ENCODE peak calls at places on chromosomes 6 and 20, in seven cellular contexts. Q is neural crest cell, Y is PC-3, X is LNCaP clone FGC, G is pancreas, L is progenitor cell of endocrine pancreas, F is lower leg skin. U is an unnamed sample.

GRCh38 chr6:12516070-12516469 is 200.5 kb upstream of the PHACTR1 start:
- DNase-seq in L (no peak), Y (no peak), X (no peak), F (no peak), G (no peak), Q (no peak), U (peak; percentile 39)

GRCh38 chr20:24543168-24543567 is 73.7 kb downstream of the SYNDIG1 start:
- DNase-seq in L (no peak), Y (no peak), X (no peak), Q (no peak), F (no peak), G (no peak), U (no peak)

GRCh38 chr6:158849899-158850806 is 31.0 kb upstream of the EZR start:
- DNase-seq in F (no peak), Y (peak; percentile 97), X (no peak), G (no peak), L (no peak), Q (no peak), U (no peak)

GRCh38 chr6:119541132-119541905 is 191.8 kb upstream of the MAN1A1 start:
- DNase-seq in Y (peak; percentile 91), Q (no peak), F (no peak), X (no peak), L (no peak), G (no peak), U (no peak)

GRCh38 chr20:50029697-50030428 is 47.1 kb downstream of the SNAI1 start:
- DNase-seq in X (no peak), G (peak; percentile 26), Q (no peak), L (no peak), F (no peak), Y (peak; percentile 83), U (no peak)

GRCh38 chr20:59291740-59292139 is 8.7 kb upstream of the EDN3 start:
- DNase-seq in L (no peak), G (no peak), F (no peak), Q (no peak), Y (peak; percentile 49), X (no peak), U (no peak)

GRCh38 chr6:111573892-111574800 is 31.5 kb downstream of the TRAF3IP2 start:
- DNase-seq in F (no peak), Q (no peak), Y (peak; percentile 32), X (no peak), G (no peak), L (no peak), U (no peak)

GRCh38 chr6:26311385-26312095 is 53.5 kb upstream of the BTN3A2 start:
- DNase-seq in L (no peak), Q (no peak), F (no peak), Y (peak; percentile 92), X (peak; percentile 60), G (peak; percentile 63), U (no peak)

GRCh38 chr20:40511478-40511877 is 177.6 kb downstream of the MAFB start:
- DNase-seq in L (no peak), G (no peak), X (peak; percentile 13), F (peak; percentile 89), Q (no peak), Y (no peak), U (no peak)

GRCh38 chr20:45917790-45918141 is 5.8 kb upstream of the PLTP start:
- DNase-seq in Y (no peak), X (no peak), L (no peak), Q (no peak), G (no peak), F (no peak), U (no peak)

GRCh38 chr20:57207251-57207650 is 59.2 kb downstream of the BMP7 start:
- DNase-seq in L (no peak), Y (no peak), X (no peak), F (no peak), G (no peak), Q (no peak), U (no peak)

GRCh38 chr6:37483917-37484785 is 15.5 kb downstream of the CCDC167 start:
- DNase-seq in L (peak; percentile 68), Y (peak; percentile 56), X (no peak), F (no peak), Q (peak; percentile 72), G (peak; percentile 52), U (peak; percentile 88)

GRCh38 chr6:37483502-37483901 is 16.2 kb downstream of the CCDC167 start:
- DNase-seq in Y (peak; percentile 33), F (no peak), G (no peak), Q (no peak), L (no peak), X (no peak), U (no peak)

GRCh38 chr6:37486440-37486839 is 13.3 kb downstream of the CCDC167 start:
- DNase-seq in G (no peak), F (no peak), Q (no peak), Y (no peak), X (no peak), L (no peak), U (no peak)

GRCh38 chr6:37484786-37485170 is 14.9 kb downstream of the CCDC167 start:
- DNase-seq in Y (no peak), F (no peak), Q (no peak), L (no peak), G (no peak), X (no peak), U (no peak)

GRCh38 chr6:37485259-37485658 is 14.4 kb downstream of the CCDC167 start:
- DNase-seq in L (no peak), Q (no peak), G (no peak), Y (no peak), X (no peak), F (no peak), U (no peak)
- TF ChIP-seq CTCF in L (peak; percentile 42), Q (peak; percentile 48), G (no peak), Y (peak; percentile 21), X (peak; percentile 27), F (no peak), U (no peak)

GRCh38 chr6:17165383-17165782 is 63.5 kb downstream of the STMND1 start:
- DNase-seq in F (no peak), Q (no peak), Y (no peak), X (no peak), L (no peak), G (no peak), U (no peak)
- TF ChIP-seq CTCF in F (no peak), Q (no peak), Y (no peak), X (no peak), L (no peak), G (no peak), U (no peak)

GRCh38 chr20:31843288-31843687 is 2.1 kb downstream of the FOXS1 start:
- DNase-seq in X (no peak), L (no peak), G (no peak), Y (no peak), Q (no peak), F (no peak), U (no peak)

GRCh38 chr20:31843881-31844280 is 1.5 kb downstream of the FOXS1 start:
- DNase-seq in X (no peak), G (no peak), Y (no peak), F (no peak), L (no peak), Q (no peak), U (no peak)

GRCh38 chr20:31841928-31842327 is 3.5 kb downstream of the FOXS1 start:
- DNase-seq in X (no peak), Y (peak; percentile 79), F (no peak), Q (no peak), L (no peak), G (no peak), U (no peak)

GRCh38 chr20:31840906-31841816 is 4.2 kb downstream of the FOXS1 start:
- DNase-seq in Y (no peak), X (no peak), G (no peak), L (no peak), Q (no peak), F (no peak), U (no peak)

GRCh38 chr20:31842471-31843157 is 2.8 kb downstream of the FOXS1 start:
- DNase-seq in Q (no peak), Y (peak; percentile 25), G (no peak), F (no peak), X (no peak), L (no peak), U (no peak)
- TF ChIP-seq CTCF in Q (no peak), Y (no peak), G (no peak), F (no peak), X (no peak), L (no peak), U (no peak)

GRCh38 chr20:39289316-39289715 is 327.2 kb downstream of the DHX35 start:
- DNase-seq in Q (no peak), X (no peak), F (no peak), Y (no peak), G (no peak), L (no peak), U (peak; percentile 20)
- TF ChIP-seq CTCF in Q (peak; percentile 45), X (peak; percentile 59), F (no peak), Y (peak; percentile 13), G (no peak), L (peak; percentile 44), U (peak; percentile 52)

GRCh38 chr20:63641146-63641791 is 12.0 kb downstream of the STMN3 start:
- DNase-seq in X (no peak), F (peak; percentile 86), Y (peak; percentile 45), Q (no peak), L (no peak), G (no peak), U (no peak)
- TF ChIP-seq CTCF in X (no peak), F (no peak), Y (no peak), Q (no peak), L (no peak), G (no peak), U (no peak)

DNA sequence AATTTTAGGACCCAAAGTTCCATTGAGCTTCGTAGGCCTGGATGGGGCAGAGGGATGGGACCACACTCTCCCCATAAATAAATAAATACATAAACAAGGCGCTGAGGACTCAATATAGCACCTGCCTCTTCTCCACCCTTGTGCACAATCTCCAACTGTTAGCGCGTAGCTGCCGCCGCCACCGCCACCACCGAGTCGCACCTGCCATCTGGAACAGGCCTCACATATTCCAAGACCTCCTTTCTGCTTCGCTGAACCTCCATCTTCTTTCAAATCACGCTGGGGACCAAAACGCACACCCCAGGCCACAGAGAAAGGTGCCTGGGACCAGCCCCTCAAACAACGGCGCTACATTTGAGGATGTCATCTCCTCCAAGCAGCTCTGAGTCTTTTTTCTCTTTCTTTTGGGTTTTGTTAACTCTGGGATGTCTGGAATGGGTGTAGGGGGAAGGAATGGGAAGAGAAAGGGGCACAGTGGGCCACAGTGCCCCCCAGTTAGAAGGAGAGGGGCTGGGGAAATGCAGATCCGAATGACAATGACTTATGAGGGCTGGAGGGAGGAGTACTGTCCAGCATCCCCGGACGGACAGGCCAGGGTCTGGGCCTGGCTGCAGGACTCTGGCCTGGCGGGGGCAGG is 49.7 kb downstream of the NOL4L start:
- DNase-seq in L (no peak), Y (no peak), Q (no peak), X (no peak), F (no peak), G (no peak), U (no peak)
- TF ChIP-seq CTCF in L (no peak), Y (no peak), Q (no peak), X (no peak), F (no peak), G (no peak), U (no peak)

DNA sequence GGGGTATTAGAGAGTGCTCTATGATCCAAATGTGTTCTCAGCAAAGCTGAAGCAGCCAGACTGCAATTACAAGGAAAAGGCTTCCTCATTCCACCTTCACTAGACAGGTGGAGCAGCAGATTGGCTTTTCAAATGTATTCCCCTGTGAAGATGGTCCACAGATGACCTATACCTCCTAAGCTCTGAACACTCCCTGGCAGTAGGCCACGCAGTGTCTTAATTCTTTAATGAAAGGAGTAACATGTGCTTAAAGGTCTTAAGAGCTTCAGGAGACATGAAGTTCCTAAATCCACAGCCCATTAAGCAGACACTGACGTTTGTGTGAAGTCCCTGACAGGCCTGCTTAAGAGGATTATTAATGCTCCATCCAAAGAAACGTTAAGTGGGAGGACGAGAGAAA is 138.9 kb upstream of the NUP153 start:
- DNase-seq in G (no peak), F (no peak), L (no peak), Q (no peak), X (no peak), Y (no peak), U (no peak)
- TF ChIP-seq CTCF in G (no peak), F (no peak), L (no peak), Q (no peak), X (no peak), Y (no peak), U (no peak)

U was measured in GM10248.